ENCODE peak calls at places on chromosomes 11 and 22, in seven cellular contexts. S is smooth muscle cell of the brain vasculature, R is EL, N is cardiac fibroblast, K is small intestine, A is cerebellar cortex, V is amniotic epithelial cell. L is an unnamed sample.

GRCh38 chr11:75627879-75628668 is 40.8 kb downstream of the MAP6 start:
- DNase-seq in S (no peak), R (peak; percentile 50), K (no peak), A (no peak), N (peak; percentile 49), V (peak; percentile 75), L (peak; percentile 16)

GRCh38 chr11:32438883-32439487 is 3.6 kb upstream of the WT1 start:
- DNase-seq in S (no peak), A (no peak), V (no peak), N (peak; percentile 43), K (no peak), R (no peak), L (no peak)

GRCh38 chr11:124098142-124098541 is 17.1 kb upstream of the VWA5A start:
- DNase-seq in N (no peak), R (no peak), S (no peak), A (no peak), K (no peak), V (no peak), L (no peak)

GRCh38 chr22:38397189-38398097 is 57.6 kb downstream of the KCNJ4 start:
- DNase-seq in K (peak; percentile 18), V (no peak), A (peak; percentile 36), S (no peak), N (peak; percentile 23), R (no peak), L (peak; percentile 54)

GRCh38 chr11:111320728-111321568 is 22.6 kb downstream of the POU2AF3 start:
- DNase-seq in A (no peak), R (no peak), S (no peak), K (peak; percentile 68), V (no peak), N (no peak), L (peak; percentile 26)

GRCh38 chr22:26822300-26822699 is 164.9 kb downstream of the MIAT start:
- DNase-seq in R (no peak), K (no peak), V (no peak), N (no peak), A (no peak), S (no peak), L (no peak)

GRCh38 chr22:39717099-39717498 is 146.5 kb downstream of the CACNA1I start:
- DNase-seq in V (no peak), A (no peak), N (no peak), K (no peak), S (no peak), R (no peak), L (no peak)

GRCh38 chr11:9973921-9974320 is 310.0 kb downstream of the SWAP70 start:
- DNase-seq in S (no peak), K (no peak), A (no peak), V (no peak), R (peak; percentile 47), N (no peak), L (no peak)

L was measured in hepatocyte.